ENCODE peak calls at places on chromosomes 11 and 22, in seven cellular contexts. One of them, this sample, is unnamed.
A peak's percentile ranks its signal among the peaks of the same experiment; 100 is the strongest.

GRCh38 chr11:129248618-129249017 is 56.5 kb upstream of the ARHGAP32 start:
- DNase-seq in stimulated activated CD4-positive, alpha-beta T cell treated with anti-CD3 and anti-CD28 coated beads, TNF-alpha, amount 100 ng/mL, for 48 hours: no peak
- DNase-seq in cardiac muscle cell: no peak
- DNase-seq in GM23338: no peak
- DNase-seq in HT1080: peak; percentile 76
- DNase-seq in kidney tubule cell: peak; percentile 36
- DNase-seq in GM12864: no peak
- DNase-seq in this sample: peak; percentile 35

GRCh38 chr11:2534131-2534956 is 89.5 kb downstream of the KCNQ1 start:
- DNase-seq in stimulated activated CD4-positive, alpha-beta T cell treated with anti-CD3 and anti-CD28 coated beads, TNF-alpha, amount 100 ng/mL, for 48 hours: no peak
- DNase-seq in cardiac muscle cell: no peak
- DNase-seq in GM23338: peak; percentile 47
- DNase-seq in HT1080: peak; percentile 75
- DNase-seq in kidney tubule cell: peak; percentile 4
- DNase-seq in GM12864: no peak
- DNase-seq in this sample: no peak

GRCh38 chr11:108654994-108655631 is 9.8 kb upstream of the DDX10 start:
- DNase-seq in stimulated activated CD4-positive, alpha-beta T cell treated with anti-CD3 and anti-CD28 coated beads, TNF-alpha, amount 100 ng/mL, for 48 hours: no peak
- DNase-seq in cardiac muscle cell: peak; percentile 61
- DNase-seq in GM23338: peak; percentile 69
- DNase-seq in HT1080: peak; percentile 47
- DNase-seq in kidney tubule cell: peak; percentile 66
- DNase-seq in GM12864: no peak
- DNase-seq in this sample: peak; percentile 80

GRCh38 chr22:32206774-32207758 is 2.2 kb upstream of the RFPL2 start:
- DNase-seq in stimulated activated CD4-positive, alpha-beta T cell treated with anti-CD3 and anti-CD28 coated beads, TNF-alpha, amount 100 ng/mL, for 48 hours: no peak
- DNase-seq in cardiac muscle cell: peak; percentile 25
- DNase-seq in GM23338: peak; percentile 86
- DNase-seq in HT1080: peak; percentile 42
- DNase-seq in kidney tubule cell: peak; percentile 55
- DNase-seq in GM12864: peak; percentile 10
- DNase-seq in this sample: peak; percentile 23

GRCh38 chr11:73204711-73205121 is 13.4 kb upstream of the P2RY2 start:
- DNase-seq in stimulated activated CD4-positive, alpha-beta T cell treated with anti-CD3 and anti-CD28 coated beads, TNF-alpha, amount 100 ng/mL, for 48 hours: no peak
- DNase-seq in cardiac muscle cell: no peak
- DNase-seq in GM23338: no peak
- DNase-seq in HT1080: no peak
- DNase-seq in kidney tubule cell: no peak
- DNase-seq in GM12864: no peak
- DNase-seq in this sample: no peak

GRCh38 chr11:95264881-95265280 is 33.9 kb upstream of the SESN3 start:
- DNase-seq in stimulated activated CD4-positive, alpha-beta T cell treated with anti-CD3 and anti-CD28 coated beads, TNF-alpha, amount 100 ng/mL, for 48 hours: no peak
- DNase-seq in cardiac muscle cell: no peak
- DNase-seq in GM23338: no peak
- DNase-seq in HT1080: no peak
- DNase-seq in kidney tubule cell: no peak
- DNase-seq in GM12864: no peak
- DNase-seq in this sample: no peak

GRCh38 chr11:3834349-3835099 is 6.2 kb downstream of the RHOG start:
- DNase-seq in stimulated activated CD4-positive, alpha-beta T cell treated with anti-CD3 and anti-CD28 coated beads, TNF-alpha, amount 100 ng/mL, for 48 hours: no peak
- DNase-seq in cardiac muscle cell: no peak
- DNase-seq in GM23338: peak; percentile 58
- DNase-seq in HT1080: no peak
- DNase-seq in kidney tubule cell: no peak
- DNase-seq in GM12864: no peak
- DNase-seq in this sample: no peak

GRCh38 chr11:65059959-65060824 is 1.8 kb upstream of the NAALADL1 start:
- DNase-seq in stimulated activated CD4-positive, alpha-beta T cell treated with anti-CD3 and anti-CD28 coated beads, TNF-alpha, amount 100 ng/mL, for 48 hours: no peak
- DNase-seq in cardiac muscle cell: no peak
- DNase-seq in GM23338: no peak
- DNase-seq in HT1080: no peak
- DNase-seq in kidney tubule cell: no peak
- DNase-seq in GM12864: no peak
- DNase-seq in this sample: no peak

GRCh38 chr11:126573325-126574076 is 218.0 kb downstream of the ST3GAL4 start:
- DNase-seq in stimulated activated CD4-positive, alpha-beta T cell treated with anti-CD3 and anti-CD28 coated beads, TNF-alpha, amount 100 ng/mL, for 48 hours: no peak
- DNase-seq in cardiac muscle cell: peak; percentile 33
- DNase-seq in GM23338: peak; percentile 73
- DNase-seq in HT1080: no peak
- DNase-seq in kidney tubule cell: no peak
- DNase-seq in GM12864: no peak
- DNase-seq in this sample: no peak

GRCh38 chr11:921921-922678 is 3.6 kb upstream of the AP2A2 start:
- DNase-seq in stimulated activated CD4-positive, alpha-beta T cell treated with anti-CD3 and anti-CD28 coated beads, TNF-alpha, amount 100 ng/mL, for 48 hours: no peak
- DNase-seq in cardiac muscle cell: no peak
- DNase-seq in GM23338: no peak
- DNase-seq in HT1080: no peak
- DNase-seq in kidney tubule cell: no peak
- DNase-seq in GM12864: no peak
- DNase-seq in this sample: no peak

GRCh38 chr11:12765428-12765827 is 91.2 kb downstream of the TEAD1 start:
- DNase-seq in stimulated activated CD4-positive, alpha-beta T cell treated with anti-CD3 and anti-CD28 coated beads, TNF-alpha, amount 100 ng/mL, for 48 hours: no peak
- DNase-seq in cardiac muscle cell: no peak
- DNase-seq in GM23338: no peak
- DNase-seq in HT1080: no peak
- DNase-seq in kidney tubule cell: no peak
- DNase-seq in GM12864: no peak
- DNase-seq in this sample: no peak

GRCh38 chr11:74171630-74172465 is 759 bp downstream of the PPME1 start:
- DNase-seq in stimulated activated CD4-positive, alpha-beta T cell treated with anti-CD3 and anti-CD28 coated beads, TNF-alpha, amount 100 ng/mL, for 48 hours: no peak
- DNase-seq in cardiac muscle cell: no peak
- DNase-seq in GM23338: no peak
- DNase-seq in HT1080: no peak
- DNase-seq in kidney tubule cell: peak; percentile 25
- DNase-seq in GM12864: no peak
- DNase-seq in this sample: peak; percentile 20

GRCh38 chr11:72430743-72431570 is 3.4 kb downstream of the CLPB start:
- DNase-seq in stimulated activated CD4-positive, alpha-beta T cell treated with anti-CD3 and anti-CD28 coated beads, TNF-alpha, amount 100 ng/mL, for 48 hours: no peak
- DNase-seq in cardiac muscle cell: peak; percentile 67
- DNase-seq in GM23338: peak; percentile 77
- DNase-seq in HT1080: peak; percentile 54
- DNase-seq in kidney tubule cell: peak; percentile 68
- DNase-seq in GM12864: no peak
- DNase-seq in this sample: peak; percentile 78

This sample was measured in T47D.